ENCODE peak calls at places on chromosomes 1 and 21, in nine cellular contexts. One of them, this sample, is unnamed.

GRCh38 chr1:16163882-16164820 is 8.3 kb upstream of the EPHA2 start:
- DNase-seq in suprapubic skin: no peak
- DNase-seq in epithelial cell of esophagus: peak; percentile 92
- DNase-seq in breast epithelium: no peak
- DNase-seq in GM12864: no peak
- DNase-seq in uterus: peak; percentile 78
- DNase-seq in CD8-positive, alpha-beta T cell: no peak
- DNase-seq in fibroblast of the aortic adventitia: peak; percentile 93
- DNase-seq in Peyer's patch: no peak
- DNase-seq in this sample: peak; percentile 87

GRCh38 chr1:50976111-50976889 is 6.3 kb downstream of the CDKN2C start:
- DNase-seq in suprapubic skin: no peak
- DNase-seq in epithelial cell of esophagus: no peak
- DNase-seq in breast epithelium: no peak
- DNase-seq in GM12864: no peak
- DNase-seq in uterus: no peak
- DNase-seq in CD8-positive, alpha-beta T cell: no peak
- DNase-seq in fibroblast of the aortic adventitia: peak; percentile 42
- DNase-seq in Peyer's patch: no peak
- DNase-seq in this sample: no peak

GRCh38 chr1:29621826-29622435 is 385.6 kb downstream of the PTPRU start:
- DNase-seq in suprapubic skin: no peak
- DNase-seq in epithelial cell of esophagus: no peak
- DNase-seq in breast epithelium: peak; percentile 4
- DNase-seq in GM12864: no peak
- DNase-seq in uterus: no peak
- DNase-seq in CD8-positive, alpha-beta T cell: peak; percentile 19
- DNase-seq in fibroblast of the aortic adventitia: no peak
- DNase-seq in Peyer's patch: peak; percentile 12
- DNase-seq in this sample: no peak

GRCh38 chr1:16903054-16903453 is 7.3 kb downstream of the RNU1-2 start:
- DNase-seq in suprapubic skin: no peak
- DNase-seq in epithelial cell of esophagus: peak; percentile 69
- DNase-seq in breast epithelium: no peak
- DNase-seq in GM12864: no peak
- DNase-seq in uterus: no peak
- DNase-seq in CD8-positive, alpha-beta T cell: no peak
- DNase-seq in fibroblast of the aortic adventitia: peak; percentile 84
- DNase-seq in Peyer's patch: no peak
- DNase-seq in this sample: no peak

GRCh38 chr21:31895069-31895851 is 22.4 kb downstream of the HUNK start:
- DNase-seq in suprapubic skin: no peak
- DNase-seq in epithelial cell of esophagus: no peak
- DNase-seq in breast epithelium: no peak
- DNase-seq in GM12864: no peak
- DNase-seq in uterus: no peak
- DNase-seq in CD8-positive, alpha-beta T cell: no peak
- DNase-seq in fibroblast of the aortic adventitia: no peak
- DNase-seq in Peyer's patch: no peak
- DNase-seq in this sample: no peak

GRCh38 chr21:43764576-43765495 is 11.3 kb downstream of the CSTB start:
- DNase-seq in suprapubic skin: no peak
- DNase-seq in epithelial cell of esophagus: no peak
- DNase-seq in breast epithelium: no peak
- DNase-seq in GM12864: no peak
- DNase-seq in uterus: no peak
- DNase-seq in CD8-positive, alpha-beta T cell: no peak
- DNase-seq in fibroblast of the aortic adventitia: peak; percentile 46
- DNase-seq in Peyer's patch: no peak
- DNase-seq in this sample: no peak

GRCh38 chr21:27268290-27268689 is 301.4 kb upstream of the ADAMTS5 start:
- DNase-seq in suprapubic skin: no peak
- DNase-seq in epithelial cell of esophagus: no peak
- DNase-seq in breast epithelium: no peak
- DNase-seq in GM12864: no peak
- DNase-seq in uterus: no peak
- DNase-seq in CD8-positive, alpha-beta T cell: no peak
- DNase-seq in fibroblast of the aortic adventitia: peak; percentile 54
- DNase-seq in Peyer's patch: no peak
- DNase-seq in this sample: no peak

GRCh38 chr1:163535807-163536206 is 214.1 kb downstream of the NUF2 start:
- DNase-seq in suprapubic skin: no peak
- DNase-seq in epithelial cell of esophagus: peak; percentile 50
- DNase-seq in breast epithelium: no peak
- DNase-seq in GM12864: no peak
- DNase-seq in uterus: no peak
- DNase-seq in CD8-positive, alpha-beta T cell: no peak
- DNase-seq in fibroblast of the aortic adventitia: peak; percentile 70
- DNase-seq in Peyer's patch: no peak
- DNase-seq in this sample: peak; percentile 2

DNA sequence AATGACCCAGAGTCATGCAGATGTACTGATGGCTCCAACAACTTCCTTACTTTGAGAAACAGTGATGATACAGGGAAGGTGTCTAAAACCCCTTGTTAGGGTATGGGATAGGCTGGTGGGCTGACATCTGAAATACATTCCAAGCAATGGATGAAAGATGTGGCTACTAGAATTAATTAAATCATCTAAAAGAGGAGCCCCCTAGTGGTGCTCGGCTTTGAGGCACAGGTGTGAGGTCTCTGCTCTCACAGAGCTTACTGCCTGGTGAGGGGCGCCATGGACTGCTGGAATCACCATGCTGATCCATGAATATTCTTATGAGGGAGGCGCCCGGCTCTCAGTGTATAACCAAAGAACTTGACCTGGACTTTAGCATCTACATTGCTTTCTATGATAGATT is 48.5 kb downstream of the GNG4 start:
- DNase-seq in suprapubic skin: no peak
- DNase-seq in epithelial cell of esophagus: peak; percentile 36
- DNase-seq in breast epithelium: no peak
- DNase-seq in GM12864: no peak
- DNase-seq in uterus: no peak
- DNase-seq in CD8-positive, alpha-beta T cell: no peak
- DNase-seq in fibroblast of the aortic adventitia: peak; percentile 13
- DNase-seq in Peyer's patch: no peak
- DNase-seq in this sample: peak; percentile 10
- TF ChIP-seq CTCF in suprapubic skin: peak; percentile 11
- TF ChIP-seq CTCF in epithelial cell of esophagus: peak; percentile 49
- TF ChIP-seq CTCF in breast epithelium: no peak
- TF ChIP-seq CTCF in GM12864: peak; percentile 52
- TF ChIP-seq CTCF in uterus: no peak
- TF ChIP-seq CTCF in CD8-positive, alpha-beta T cell: peak; percentile 9
- TF ChIP-seq CTCF in fibroblast of the aortic adventitia: peak; percentile 34
- TF ChIP-seq CTCF in Peyer's patch: peak; percentile 23
- TF ChIP-seq CTCF in this sample: no peak

GRCh38 chr1:220881918-220882891 is 3.0 kb downstream of the HLX start:
- DNase-seq in suprapubic skin: no peak
- DNase-seq in epithelial cell of esophagus: no peak
- DNase-seq in breast epithelium: no peak
- DNase-seq in GM12864: no peak
- DNase-seq in uterus: peak; percentile 24
- DNase-seq in CD8-positive, alpha-beta T cell: no peak
- DNase-seq in fibroblast of the aortic adventitia: peak; percentile 78
- DNase-seq in Peyer's patch: no peak
- DNase-seq in this sample: no peak

GRCh38 chr1:220886470-220887201 is 7.4 kb downstream of the HLX start:
- DNase-seq in suprapubic skin: no peak
- DNase-seq in epithelial cell of esophagus: no peak
- DNase-seq in breast epithelium: no peak
- DNase-seq in GM12864: no peak
- DNase-seq in uterus: no peak
- DNase-seq in CD8-positive, alpha-beta T cell: no peak
- DNase-seq in fibroblast of the aortic adventitia: no peak
- DNase-seq in Peyer's patch: no peak
- DNase-seq in this sample: no peak

GRCh38 chr1:220885971-220886370 is 6.7 kb downstream of the HLX start:
- DNase-seq in suprapubic skin: no peak
- DNase-seq in epithelial cell of esophagus: no peak
- DNase-seq in breast epithelium: no peak
- DNase-seq in GM12864: no peak
- DNase-seq in uterus: no peak
- DNase-seq in CD8-positive, alpha-beta T cell: no peak
- DNase-seq in fibroblast of the aortic adventitia: no peak
- DNase-seq in Peyer's patch: no peak
- DNase-seq in this sample: no peak

GRCh38 chr1:220884981-220885918 is 6.0 kb downstream of the HLX start:
- DNase-seq in suprapubic skin: no peak
- DNase-seq in epithelial cell of esophagus: no peak
- DNase-seq in breast epithelium: no peak
- DNase-seq in GM12864: no peak
- DNase-seq in uterus: no peak
- DNase-seq in CD8-positive, alpha-beta T cell: no peak
- DNase-seq in fibroblast of the aortic adventitia: no peak
- DNase-seq in Peyer's patch: no peak
- DNase-seq in this sample: no peak

DNA sequence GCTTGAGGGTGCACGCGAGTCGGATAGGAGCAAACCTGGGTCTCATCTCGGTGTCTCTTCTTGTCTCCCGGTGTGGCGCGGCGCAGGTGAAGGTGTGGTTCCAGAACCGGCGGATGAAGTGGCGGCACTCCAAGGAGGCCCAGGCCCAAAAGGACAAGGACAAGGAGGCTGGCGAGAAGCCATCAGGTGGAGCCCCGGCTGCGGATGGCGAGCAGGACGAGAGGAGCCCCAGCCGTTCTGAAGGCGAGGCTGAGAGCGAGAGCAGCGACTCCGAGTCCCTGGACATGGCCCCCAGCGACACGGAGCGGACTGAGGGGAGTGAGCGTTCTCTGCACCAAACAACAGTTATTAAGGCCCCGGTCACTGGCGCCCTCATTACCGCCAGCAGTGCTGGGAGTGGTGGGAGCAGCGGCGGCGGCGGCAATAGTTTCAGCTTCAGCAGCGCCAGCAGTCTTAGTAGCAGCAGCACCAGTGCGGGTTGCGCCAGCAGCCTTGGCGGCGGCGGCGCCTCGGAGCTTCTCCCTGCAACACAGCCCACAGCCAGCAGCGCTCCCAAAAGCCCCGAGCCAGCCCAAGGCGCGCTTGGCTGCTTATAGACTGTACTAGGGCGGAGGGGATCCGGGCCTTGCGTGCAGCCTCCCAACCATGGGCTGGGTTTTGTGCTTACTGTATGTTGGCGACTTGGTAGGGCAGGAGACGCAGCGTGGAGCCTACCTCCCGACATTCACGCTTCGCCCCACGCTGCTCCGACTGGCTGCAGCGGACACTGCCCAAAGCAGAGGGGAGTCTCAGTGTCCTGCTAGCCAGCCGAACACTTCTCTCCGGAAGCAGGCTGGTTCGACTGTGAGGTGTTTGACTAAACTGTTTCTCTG is 5.1 kb downstream of the HLX start:
- DNase-seq in suprapubic skin: no peak
- DNase-seq in epithelial cell of esophagus: peak; percentile 34
- DNase-seq in breast epithelium: no peak
- DNase-seq in GM12864: no peak
- DNase-seq in uterus: no peak
- DNase-seq in CD8-positive, alpha-beta T cell: no peak
- DNase-seq in fibroblast of the aortic adventitia: peak; percentile 42
- DNase-seq in Peyer's patch: no peak
- DNase-seq in this sample: no peak
- TF ChIP-seq CTCF in suprapubic skin: no peak
- TF ChIP-seq CTCF in epithelial cell of esophagus: no peak
- TF ChIP-seq CTCF in breast epithelium: no peak
- TF ChIP-seq CTCF in GM12864: no peak
- TF ChIP-seq CTCF in uterus: no peak
- TF ChIP-seq CTCF in CD8-positive, alpha-beta T cell: no peak
- TF ChIP-seq CTCF in fibroblast of the aortic adventitia: no peak
- TF ChIP-seq CTCF in Peyer's patch: no peak
- TF ChIP-seq CTCF in this sample: no peak

DNA sequence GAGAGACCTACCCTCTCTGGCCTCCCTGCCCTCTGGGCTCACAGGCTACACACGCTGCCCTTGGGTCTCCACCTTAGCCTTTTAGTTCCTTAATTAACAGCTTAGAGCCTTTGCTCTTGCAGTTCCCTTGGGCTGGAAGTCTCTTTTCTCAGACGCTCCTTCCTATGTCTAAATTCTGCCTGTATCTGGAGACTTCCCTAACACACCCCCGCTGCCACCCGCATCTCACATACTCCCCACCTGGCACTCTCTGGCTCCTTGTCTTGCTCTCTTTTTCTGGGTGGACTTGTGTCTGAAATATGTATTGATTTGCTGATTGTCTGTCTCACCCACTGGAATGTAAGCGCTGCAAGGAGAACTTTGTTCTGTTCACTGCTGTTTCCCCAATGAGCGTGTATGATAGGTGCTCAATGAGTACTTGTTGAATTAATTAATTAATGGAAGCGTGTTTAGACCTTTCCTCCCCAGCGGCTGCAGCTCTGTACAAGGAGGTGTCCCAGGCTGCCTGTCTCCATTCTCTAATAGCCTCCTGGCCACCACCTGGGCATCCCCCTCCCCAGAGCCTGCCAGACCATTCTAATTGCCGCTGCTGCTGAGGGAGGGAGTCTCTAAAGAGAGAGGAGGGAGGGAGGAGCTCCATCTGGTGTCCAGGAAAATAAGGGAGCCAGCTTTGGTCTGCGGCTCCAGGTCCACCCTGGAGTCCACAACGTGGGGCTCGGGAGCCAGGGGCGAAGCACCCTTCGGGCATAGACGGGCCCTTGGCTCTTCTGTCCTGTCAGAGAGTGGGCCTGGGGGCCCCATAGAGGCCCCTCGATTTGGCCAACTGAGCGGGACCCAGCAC is 95.3 kb downstream of the RNF220 start:
- DNase-seq in suprapubic skin: no peak
- DNase-seq in epithelial cell of esophagus: peak; percentile 24
- DNase-seq in breast epithelium: no peak
- DNase-seq in GM12864: no peak
- DNase-seq in uterus: no peak
- DNase-seq in CD8-positive, alpha-beta T cell: no peak
- DNase-seq in fibroblast of the aortic adventitia: no peak
- DNase-seq in Peyer's patch: no peak
- DNase-seq in this sample: no peak
- TF ChIP-seq CTCF in suprapubic skin: no peak
- TF ChIP-seq CTCF in epithelial cell of esophagus: peak; percentile 34
- TF ChIP-seq CTCF in breast epithelium: no peak
- TF ChIP-seq CTCF in GM12864: no peak
- TF ChIP-seq CTCF in uterus: peak; percentile 53
- TF ChIP-seq CTCF in CD8-positive, alpha-beta T cell: no peak
- TF ChIP-seq CTCF in fibroblast of the aortic adventitia: peak; percentile 26
- TF ChIP-seq CTCF in Peyer's patch: no peak
- TF ChIP-seq CTCF in this sample: no peak

GRCh38 chr1:47950481-47950880 is 46.7 kb downstream of the TRABD2B start:
- DNase-seq in suprapubic skin: no peak
- DNase-seq in epithelial cell of esophagus: no peak
- DNase-seq in breast epithelium: no peak
- DNase-seq in GM12864: no peak
- DNase-seq in uterus: no peak
- DNase-seq in CD8-positive, alpha-beta T cell: no peak
- DNase-seq in fibroblast of the aortic adventitia: no peak
- DNase-seq in Peyer's patch: no peak
- DNase-seq in this sample: no peak

GRCh38 chr1:47951026-47951425 is 46.2 kb downstream of the TRABD2B start:
- DNase-seq in suprapubic skin: no peak
- DNase-seq in epithelial cell of esophagus: no peak
- DNase-seq in breast epithelium: no peak
- DNase-seq in GM12864: no peak
- DNase-seq in uterus: no peak
- DNase-seq in CD8-positive, alpha-beta T cell: no peak
- DNase-seq in fibroblast of the aortic adventitia: no peak
- DNase-seq in Peyer's patch: no peak
- DNase-seq in this sample: no peak

GRCh38 chr1:47951545-47952235 is 45.5 kb downstream of the TRABD2B start:
- DNase-seq in suprapubic skin: no peak
- DNase-seq in epithelial cell of esophagus: no peak
- DNase-seq in breast epithelium: no peak
- DNase-seq in GM12864: no peak
- DNase-seq in uterus: no peak
- DNase-seq in CD8-positive, alpha-beta T cell: no peak
- DNase-seq in fibroblast of the aortic adventitia: no peak
- DNase-seq in Peyer's patch: no peak
- DNase-seq in this sample: no peak

GRCh38 chr1:47944561-47944960 is 52.6 kb downstream of the TRABD2B start:
- DNase-seq in suprapubic skin: no peak
- DNase-seq in epithelial cell of esophagus: no peak
- DNase-seq in breast epithelium: no peak
- DNase-seq in GM12864: no peak
- DNase-seq in uterus: no peak
- DNase-seq in CD8-positive, alpha-beta T cell: no peak
- DNase-seq in fibroblast of the aortic adventitia: peak; percentile 19
- DNase-seq in Peyer's patch: no peak
- DNase-seq in this sample: no peak

DNA sequence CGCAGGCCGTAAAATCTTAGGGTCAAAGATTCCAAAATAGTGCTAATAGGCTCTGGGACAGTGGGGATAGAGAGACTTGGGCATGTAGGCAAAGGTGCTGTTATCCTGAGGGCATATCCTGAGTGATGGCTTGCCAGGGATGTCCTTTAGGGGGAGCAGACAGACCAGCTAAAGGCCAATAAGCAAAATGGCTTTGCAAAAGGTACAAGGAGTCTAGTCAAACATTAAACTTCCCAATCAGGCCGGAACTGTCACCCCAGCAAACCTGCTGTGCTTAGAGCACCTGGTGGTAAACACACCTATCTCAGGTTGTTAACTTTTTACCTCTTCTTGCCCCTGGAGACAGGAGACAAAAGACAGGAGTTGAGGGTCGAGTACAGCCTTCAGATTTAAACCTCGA is 49.1 kb downstream of the TRABD2B start:
- DNase-seq in suprapubic skin: no peak
- DNase-seq in epithelial cell of esophagus: peak; percentile 34
- DNase-seq in breast epithelium: no peak
- DNase-seq in GM12864: no peak
- DNase-seq in uterus: no peak
- DNase-seq in CD8-positive, alpha-beta T cell: no peak
- DNase-seq in fibroblast of the aortic adventitia: no peak
- DNase-seq in Peyer's patch: no peak
- DNase-seq in this sample: no peak
- TF ChIP-seq CTCF in suprapubic skin: no peak
- TF ChIP-seq CTCF in epithelial cell of esophagus: no peak
- TF ChIP-seq CTCF in breast epithelium: no peak
- TF ChIP-seq CTCF in GM12864: no peak
- TF ChIP-seq CTCF in uterus: no peak
- TF ChIP-seq CTCF in CD8-positive, alpha-beta T cell: no peak
- TF ChIP-seq CTCF in fibroblast of the aortic adventitia: no peak
- TF ChIP-seq CTCF in Peyer's patch: peak; percentile 65
- TF ChIP-seq CTCF in this sample: no peak